ENCODE peak calls at places on chromosome 1, in ten cellular contexts. G, F, V, Q, U, H, E, T, W and X are unnamed samples.

GRCh38 chr1:171191992-171192391 is 6.9 kb downstream of the FMO2 start:
- DNase-seq in G (no peak), F (no peak), V (no peak), Q (no peak), U (no peak), H (no peak), E (no peak), T (no peak), W (no peak), X (no peak)

GRCh38 chr1:4270651-4271337 is 370.7 kb upstream of the C1orf174 start:
- DNase-seq in G (no peak), F (no peak), V (no peak), Q (no peak), U (no peak), H (no peak), E (no peak), T (no peak), W (no peak), X (no peak)

GRCh38 chr1:205939690-205940330 is 3.4 kb downstream of the SLC26A9 start:
- DNase-seq in G (no peak), F (peak; percentile 87), V (no peak), Q (no peak), U (peak; percentile 74), H (no peak), E (peak; percentile 63), T (peak; percentile 54), W (peak; percentile 6), X (no peak)

GRCh38 chr1:56370513-56370912 is 208.8 kb downstream of the PLPP3 start:
- DNase-seq in G (no peak), F (no peak), V (no peak), Q (no peak), U (no peak), H (no peak), E (no peak), T (no peak), W (no peak), X (no peak)

GRCh38 chr1:156075158-156075557 is 7.1 kb downstream of the MEX3A start:
- DNase-seq in G (no peak), F (peak; percentile 77), V (no peak), Q (no peak), U (no peak), H (no peak), E (peak; percentile 39), T (no peak), W (no peak), X (no peak)

GRCh38 chr1:229410692-229411433 is 23.0 kb downstream of the ACTA1 start:
- DNase-seq in G (no peak), F (peak; percentile 76), V (peak; percentile 52), Q (no peak), U (peak; percentile 80), H (no peak), E (peak; percentile 58), T (peak; percentile 89), W (no peak), X (no peak)

GRCh38 chr1:173868266-173869107 is at the start of gene ZBTB37:
- DNase-seq in G (peak; percentile 97), F (peak; percentile 98), V (no peak), Q (peak; percentile 98), U (peak; percentile 97), H (peak; percentile 97), E (peak; percentile 93), T (peak; percentile 96), W (peak; percentile 98), X (peak; percentile 64)

GRCh38 chr1:93338426-93338825 is 7.3 kb upstream of the DR1 start:
- DNase-seq in G (no peak), F (no peak), V (no peak), Q (no peak), U (no peak), H (no peak), E (no peak), T (no peak), W (no peak), X (no peak)

GRCh38 chr1:162028726-162029125 is 5.1 kb upstream of the OLFML2B start:
- DNase-seq in G (no peak), F (no peak), V (no peak), Q (no peak), U (no peak), H (no peak), E (no peak), T (no peak), W (no peak), X (no peak)

GRCh38 chr1:154941332-154941995 is 4.9 kb upstream of the PMVK start:
- DNase-seq in G (no peak), F (peak; percentile 86), V (no peak), Q (peak; percentile 72), U (peak; percentile 71), H (peak; percentile 86), E (peak; percentile 69), T (no peak), W (no peak), X (no peak)

GRCh38 chr1:197801684-197802083 is 26.4 kb upstream of the DENND1B start:
- DNase-seq in G (no peak), F (no peak), V (no peak), Q (no peak), U (no peak), H (no peak), E (no peak), T (no peak), W (no peak), X (no peak)

GRCh38 chr1:3186526-3186921 is 117.5 kb downstream of the PRDM16 start:
- DNase-seq in G (no peak), F (peak; percentile 52), V (no peak), Q (peak; percentile 31), U (no peak), H (no peak), E (no peak), T (no peak), W (peak; percentile 13), X (no peak)

GRCh38 chr1:85330206-85330605 is 53.8 kb upstream of the BCL10 start:
- DNase-seq in G (no peak), F (no peak), V (no peak), Q (no peak), U (no peak), H (no peak), E (no peak), T (no peak), W (no peak), X (no peak)

GRCh38 chr1:228937351-228937750 is 202.1 kb downstream of the RHOU start:
- DNase-seq in G (no peak), F (no peak), V (no peak), Q (no peak), U (no peak), H (no peak), E (no peak), T (no peak), W (no peak), X (no peak)

GRCh38 chr1:226799634-226800281 is 60.7 kb upstream of the ITPKB start:
- DNase-seq in G (no peak), F (no peak), V (no peak), Q (no peak), U (no peak), H (no peak), E (peak; percentile 23), T (no peak), W (no peak), X (no peak)

GRCh38 chr1:198007687-198008627 is 90.8 kb downstream of the LHX9 start:
- DNase-seq in G (no peak), F (no peak), V (no peak), Q (no peak), U (no peak), H (no peak), E (no peak), T (no peak), W (no peak), X (no peak)

GRCh38 chr1:177659259-177659658 is 310.6 kb downstream of the SEC16B start:
- DNase-seq in G (no peak), F (peak; percentile 69), V (no peak), Q (no peak), U (no peak), H (no peak), E (no peak), T (no peak), W (no peak), X (no peak)

GRCh38 chr1:87084247-87084836 is 169.9 kb downstream of the HS2ST1 start:
- DNase-seq in G (no peak), F (no peak), V (no peak), Q (peak; percentile 5), U (no peak), H (no peak), E (peak; percentile 52), T (no peak), W (peak; percentile 26), X (no peak)

GRCh38 chr1:214154596-214155261 is 126.2 kb upstream of the SMYD2 start:
- DNase-seq in G (no peak), F (no peak), V (no peak), Q (no peak), U (no peak), H (no peak), E (no peak), T (no peak), W (no peak), X (no peak)

GRCh38 chr1:172477741-172478140 is 33.9 kb upstream of the PIGC start:
- DNase-seq in G (no peak), F (no peak), V (no peak), Q (no peak), U (no peak), H (no peak), E (no peak), T (no peak), W (no peak), X (no peak)